ENCODE peak calls at places on chromosomes 6 and 20, in seven cellular contexts. Z is cortex of kidney; A is fibroblast of the conjunctiva; W is GM12865; N is H7; I is endodermal cell; G is stimulated activated CD4-positive, alpha-beta T cell treated with anti-CD3 and anti-CD28 coated beads, Interleukin-15, amount 100 ng/mL, for 48 hours. V is an unnamed sample.
A peak's percentile ranks its signal among the peaks of the same experiment; 100 is the strongest.

GRCh38 chr6:107670792-107671199 is 153.3 kb downstream of the SCML4 start:
- DNase-seq in G (no peak), N (peak; percentile 71), W (peak; percentile 82), Z (no peak), I (peak; percentile 70), A (no peak), V (peak; percentile 87)

GRCh38 chr6:1043458-1043836 is 268.5 kb upstream of the FOXQ1 start:
- DNase-seq in I (no peak), Z (no peak), A (no peak), W (no peak), G (no peak), N (no peak), V (no peak)

GRCh38 chr6:155541976-155542375 is 86.3 kb upstream of the NOX3 start:
- DNase-seq in N (no peak), W (no peak), A (no peak), Z (no peak), I (no peak), G (no peak), V (no peak)

GRCh38 chr6:166495487-166496314 is 90.8 kb downstream of the RAMACL start:
- DNase-seq in G (no peak), Z (no peak), W (no peak), A (no peak), I (no peak), N (no peak), V (no peak)

GRCh38 chr6:81562169-81562568 is 190.3 kb downstream of the TENT5A start:
- DNase-seq in W (no peak), I (no peak), N (no peak), A (peak; percentile 47), Z (no peak), G (no peak), V (no peak)

GRCh38 chr6:14068133-14068532 is 49.4 kb upstream of the CD83 start:
- DNase-seq in N (no peak), I (no peak), A (no peak), G (no peak), W (peak; percentile 38), Z (no peak), V (no peak)

GRCh38 chr20:59955131-59955796 is 3.0 kb upstream of the CDH26 start:
- DNase-seq in W (peak; percentile 16), A (no peak), Z (no peak), N (no peak), G (no peak), I (peak; percentile 48), V (no peak)

GRCh38 chr6:46848684-46849360 is 55.6 kb downstream of the MEP1A start:
- DNase-seq in I (peak; percentile 97), W (peak; percentile 63), A (peak; percentile 51), N (peak; percentile 84), G (peak; percentile 56), Z (no peak), V (peak; percentile 79)

GRCh38 chr6:79868098-79868722 is 79.1 kb downstream of the ELOVL4 start:
- DNase-seq in G (peak; percentile 15), Z (no peak), I (peak; percentile 64), N (peak; percentile 54), A (peak; percentile 65), W (peak; percentile 74), V (peak; percentile 68)

GRCh38 chr6:24382220-24382540 is 20.6 kb upstream of the MRS2 start:
- DNase-seq in N (no peak), G (no peak), W (no peak), I (no peak), A (no peak), Z (no peak), V (no peak)